ENCODE peak calls at places on chromosomes 11 and 22, in five cellular contexts. F is activated CD4-positive, alpha-beta T cell treated with anti-CD3 and anti-CD28 coated beads, Interleukin-2, amount 50 U/mL, for 1 hour; A is GM12891; P is cardiac muscle cell; V is T-helper 9 cell. C is an unnamed sample.

GRCh38 chr11:11894486-11894885 is 52.7 kb downstream of the USP47 start:
- DNase-seq in V (no peak), F (no peak), P (no peak), A (no peak), C (no peak)

GRCh38 chr11:114059278-114059983 is at the start of gene ZBTB16:
- DNase-seq in P (peak), F (peak), A (no peak), V (peak), C (peak)

GRCh38 chr22:43381693-43382092 is 30.1 kb upstream of the MPPED1 start:
- DNase-seq in V (no peak), A (no peak), P (no peak), F (no peak), C (no peak)

GRCh38 chr11:107696140-107696539 is 15.7 kb downstream of the SLN start:
- DNase-seq in A (no peak), F (no peak), V (no peak), P (no peak), C (no peak)

GRCh38 chr11:61917357-61918109 is at the start of gene RAB3IL1:
- DNase-seq in A (peak), V (no peak), F (no peak), P (peak), C (peak)

GRCh38 chr22:37225481-37225880 is 13.2 kb upstream of the SSTR3 start:
- DNase-seq in P (no peak), A (no peak), V (no peak), F (no peak), C (no peak)

GRCh38 chr11:124938206-124938765 is 2.4 kb upstream of the HEPACAM start:
- DNase-seq in P (no peak), A (no peak), V (no peak), F (no peak), C (no peak)

GRCh38 chr11:15662285-15662684 is 547.6 kb downstream of the INSC start:
- DNase-seq in P (no peak), F (no peak), V (no peak), A (no peak), C (no peak)

GRCh38 chr22:40024201-40025061 is 29.7 kb downstream of the FAM83F start:
- DNase-seq in A (peak), P (peak), V (peak), F (peak), C (peak)

GRCh38 chr11:66820921-66821320 is 22.3 kb upstream of the RCE1 start:
- DNase-seq in F (no peak), P (no peak), V (no peak), A (no peak), C (no peak)

GRCh38 chr11:58179648-58180047 is 9.2 kb upstream of the OR9Q2 start:
- DNase-seq in A (no peak), P (peak), F (no peak), V (no peak), C (no peak)

GRCh38 chr22:46738961-46739870 is 1.2 kb upstream of the CERK start:
- DNase-seq in P (no peak), A (peak), F (peak), V (peak), C (peak)

GRCh38 chr11:67278939-67279588 is 10.0 kb upstream of the ANKRD13D start:
- DNase-seq in P (no peak), V (no peak), F (no peak), A (no peak), C (no peak)

GRCh38 chr11:118851970-118852369 is 31.7 kb upstream of the CXCR5 start:
- DNase-seq in P (no peak), V (no peak), A (peak), F (no peak), C (no peak)

GRCh38 chr22:39989633-39990032 is 5.1 kb upstream of the FAM83F start:
- DNase-seq in P (no peak), A (no peak), V (no peak), F (no peak), C (no peak)

GRCh38 chr22:20459152-20459542 is 21.5 kb upstream of the SCARF2 start:
- DNase-seq in P (no peak), V (no peak), F (no peak), A (no peak), C (no peak)

GRCh38 chr11:114368918-114369680 is 31.2 kb downstream of the C11orf71 start:
- DNase-seq in A (no peak), V (no peak), F (no peak), P (no peak), C (no peak)

GRCh38 chr11:69908511-69909220 is 89.5 kb upstream of the FGF3 start:
- DNase-seq in P (no peak), A (no peak), V (no peak), F (no peak), C (no peak)

GRCh38 chr11:117815262-117815803 is 9.2 kb downstream of the FXYD2 start:
- DNase-seq in V (peak), P (no peak), A (peak), F (peak), C (no peak)

GRCh38 chr11:20634044-20634443 is 34.6 kb downstream of the SLC6A5 start:
- DNase-seq in A (no peak), P (no peak), V (no peak), F (no peak), C (no peak)

GRCh38 chr22:23574877-23575276 is 5.2 kb downstream of the IGLL1 start:
- DNase-seq in F (no peak), V (no peak), A (no peak), P (no peak), C (no peak)

GRCh38 chr11:1207451-1208360 is 15.2 kb upstream of the MUC5B start:
- DNase-seq in A (no peak), V (no peak), P (no peak), F (no peak), C (no peak)

GRCh38 chr11:76184551-76184993 is 21.7 kb downstream of the WNT11 start:
- DNase-seq in A (no peak), V (no peak), F (no peak), P (no peak), C (no peak)

GRCh38 chr11:9092846-9093778 is 1.7 kb upstream of the SCUBE2 start:
- DNase-seq in A (no peak), P (no peak), V (no peak), F (no peak), C (no peak)

GRCh38 chr11:122663764-122664163 is 8.2 kb downstream of the UBASH3B start:
- DNase-seq in P (no peak), V (no peak), A (no peak), F (no peak), C (no peak)

GRCh38 chr11:48101044-48101733 is 115.4 kb upstream of the OR4B1 start:
- DNase-seq in P (no peak), V (no peak), A (no peak), F (no peak), C (no peak)

GRCh38 chr11:75024764-75025211 is 36.1 kb downstream of the NEU3 start:
- DNase-seq in F (no peak), P (no peak), V (no peak), A (no peak), C (no peak)

GRCh38 chr11:17734418-17734911 is at the start of gene KCNC1:
- DNase-seq in V (no peak), A (no peak), P (peak), F (no peak), C (peak)

GRCh38 chr11:122440783-122441701 is 214.5 kb upstream of the UBASH3B start:
- DNase-seq in F (no peak), A (no peak), V (no peak), P (peak), C (no peak)

GRCh38 chr11:128568166-128568778 is 19.1 kb downstream of the ETS1 start:
- DNase-seq in F (no peak), P (no peak), V (no peak), A (no peak), C (no peak)

GRCh38 chr22:38353142-38353629 is 36.0 kb upstream of the CSNK1E start:
- DNase-seq in F (peak), A (peak), V (peak), P (peak), C (peak)

GRCh38 chr22:17090550-17090949 is 5.8 kb downstream of the IL17RA start:
- DNase-seq in P (no peak), A (no peak), F (no peak), V (no peak), C (no peak)

GRCh38 chr11:84853841-84854497 is 773.2 kb downstream of the DLG2 start:
- DNase-seq in V (no peak), A (no peak), P (no peak), F (no peak), C (no peak)

GRCh38 chr22:43957871-43958270 is 2.6 kb downstream of the SAMM50 start:
- DNase-seq in A (no peak), P (no peak), F (no peak), V (no peak), C (no peak)

GRCh38 chr11:71342951-71343827 is 90.8 kb upstream of the SHANK2 start:
- DNase-seq in V (no peak), F (no peak), A (peak), P (peak), C (peak)

GRCh38 chr11:63548178-63548577 is 11.6 kb downstream of the PLAAT4 start:
- DNase-seq in V (no peak), P (no peak), F (no peak), A (no peak), C (no peak)

GRCh38 chr11:2929511-2929879 is 275 bp upstream of the PHLDA2 start:
- DNase-seq in F (no peak), P (no peak), A (no peak), V (peak), C (peak)

GRCh38 chr11:125279680-125280079 is 115.1 kb downstream of the PKNOX2 start:
- DNase-seq in V (no peak), P (no peak), F (no peak), A (no peak), C (no peak)

GRCh38 chr11:19959697-19960096 is 200.6 kb downstream of the DBX1 start:
- DNase-seq in V (no peak), P (no peak), A (no peak), F (no peak), C (no peak)

C was measured in Caco-2.